ENCODE peak calls at places on chromosomes 12 and 14, in four cellular contexts. D is GM12891, F is K562, Q is GM12878. X is an unnamed sample.

GRCh38 chr14:69667938-69668336 is 56.5 kb downstream of the SUSD6 start:
- DNase-seq in D (no peak), F (no peak), Q (no peak), X (no peak)

GRCh38 chr12:68886636-68887572 is 46.1 kb downstream of the CPM start:
- DNase-seq in D (no peak), F (no peak), Q (no peak), X (no peak)

GRCh38 chr12:27595231-27595642 is 71.2 kb downstream of the PPFIBP1 start:
- DNase-seq in D (no peak), F (no peak), Q (no peak), X (no peak)

GRCh38 chr12:46046436-46046835 is 56.1 kb upstream of the SCAF11 start:
- DNase-seq in D (no peak), F (no peak), Q (no peak), X (no peak)

GRCh38 chr14:94547151-94547680 is 14.0 kb upstream of the SERPINA4 start:
- DNase-seq in D (no peak), F (no peak), Q (no peak), X (no peak)

GRCh38 chr12:120692524-120693033 is 5.6 kb downstream of the MLEC start:
- DNase-seq in D (no peak), F (no peak), Q (no peak), X (no peak)

GRCh38 chr12:45994736-45995135 is 4.4 kb upstream of the SCAF11 start:
- DNase-seq in D (no peak), F (no peak), Q (no peak), X (no peak)

GRCh38 chr12:84201976-84202375 is 710.6 kb downstream of the SLC6A15 start:
- DNase-seq in D (no peak), F (no peak), Q (no peak), X (no peak)

GRCh38 chr12:114628199-114628598 is 55.8 kb downstream of the TBX3 start:
- DNase-seq in D (no peak), F (no peak), Q (no peak), X (no peak)

GRCh38 chr12:121069206-121069605 is 30.2 kb upstream of the OASL start:
- DNase-seq in D (no peak), F (no peak), Q (no peak), X (no peak)

GRCh38 chr12:117188961-117189724 is 1.1 kb downstream of the FBXO21 start:
- DNase-seq in D (no peak), F (no peak), Q (no peak), X (no peak)

GRCh38 chr12:12837025-12837872 is 24.1 kb downstream of the DDX47 start:
- DNase-seq in D (peak), F (peak), Q (no peak), X (peak)

GRCh38 chr12:12839003-12839395 is 25.9 kb downstream of the DDX47 start:
- DNase-seq in D (no peak), F (no peak), Q (no peak), X (no peak)

GRCh38 chr12:12836571-12836970 is 23.4 kb downstream of the DDX47 start:
- DNase-seq in D (no peak), F (no peak), Q (no peak), X (no peak)

GRCh38 chr12:12840500-12840899 is 27.4 kb downstream of the DDX47 start:
- DNase-seq in D (no peak), F (no peak), Q (no peak), X (no peak)

DNA sequence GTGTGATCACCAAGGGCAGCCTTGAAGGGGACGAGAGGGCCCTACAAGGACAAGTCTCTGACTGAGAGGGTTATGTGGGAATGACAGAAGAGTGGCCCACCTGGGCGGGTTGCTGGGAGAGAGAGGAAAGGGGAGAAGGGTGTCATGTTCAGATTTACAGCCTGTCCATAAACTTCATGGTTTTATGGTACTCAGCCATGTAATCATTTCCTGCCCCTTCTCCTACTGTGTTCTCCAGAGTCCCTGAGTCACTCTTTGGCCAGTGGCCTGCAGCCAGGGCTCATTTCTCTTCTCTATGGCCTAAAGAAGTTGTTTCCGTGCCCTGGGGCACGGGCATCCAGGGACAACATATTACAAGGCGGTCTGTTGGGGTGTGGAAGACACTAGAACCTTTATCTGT is 26.7 kb downstream of the DDX47 start:
- DNase-seq in D (no peak), F (no peak), Q (no peak), X (no peak)
- TF ChIP-seq SPI1 in D (no peak), F (no peak), Q (no peak), X (no peak)

DNA sequence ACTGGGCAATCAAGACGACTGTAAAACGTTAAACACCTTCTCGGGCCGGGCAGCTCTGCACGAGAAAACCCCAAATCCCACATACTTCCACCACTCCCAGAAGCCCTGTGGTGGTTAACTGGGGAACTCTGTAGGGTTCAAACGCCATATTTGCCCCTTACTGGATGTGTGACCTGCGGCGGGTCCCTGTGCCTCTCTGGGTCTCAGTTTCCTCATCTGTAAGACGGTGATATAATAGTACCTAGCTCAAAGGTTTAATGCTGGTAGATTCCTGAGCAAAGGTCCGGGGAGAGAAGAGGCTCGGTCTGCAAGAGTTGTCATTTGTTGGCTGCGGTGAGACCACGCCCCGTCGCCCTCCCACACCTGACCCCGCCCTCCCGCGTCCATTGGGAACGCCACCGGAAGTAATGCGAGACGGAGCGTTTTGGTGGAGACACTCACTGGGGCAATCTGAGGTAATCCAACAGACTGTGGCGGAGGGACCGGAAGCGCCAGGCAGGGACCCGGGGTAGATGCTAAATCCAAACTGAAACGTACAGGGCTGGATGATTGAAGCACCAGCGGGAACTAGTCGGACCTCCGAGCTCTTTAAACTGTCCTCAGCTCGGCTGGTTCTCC is 661 bp upstream of the OGFOD2 start:
- DNase-seq in D (peak), F (peak), Q (peak), X (peak)
- TF ChIP-seq POLR2AphosphoS5 in D (no peak), F (peak), Q (no peak), X (peak)

GRCh38 chr12:86261606-86262005 is 5.4 kb upstream of the MGAT4C start:
- DNase-seq in D (no peak), F (no peak), Q (no peak), X (no peak)

GRCh38 chr12:86264451-86265328 is 8.5 kb upstream of the MGAT4C start:
- DNase-seq in D (no peak), F (no peak), Q (no peak), X (no peak)

GRCh38 chr12:86257173-86257572 is 982 bp upstream of the MGAT4C start:
- DNase-seq in D (no peak), F (no peak), Q (no peak), X (no peak)

GRCh38 chr12:86260183-86260582 is 4.0 kb upstream of the MGAT4C start:
- DNase-seq in D (no peak), F (no peak), Q (no peak), X (no peak)

GRCh38 chr12:86261142-86261541 is 5.0 kb upstream of the MGAT4C start:
- DNase-seq in D (no peak), F (no peak), Q (no peak), X (no peak)
- TF ChIP-seq SPI1 in D (no peak), F (no peak), Q (no peak), X (no peak)

DNA sequence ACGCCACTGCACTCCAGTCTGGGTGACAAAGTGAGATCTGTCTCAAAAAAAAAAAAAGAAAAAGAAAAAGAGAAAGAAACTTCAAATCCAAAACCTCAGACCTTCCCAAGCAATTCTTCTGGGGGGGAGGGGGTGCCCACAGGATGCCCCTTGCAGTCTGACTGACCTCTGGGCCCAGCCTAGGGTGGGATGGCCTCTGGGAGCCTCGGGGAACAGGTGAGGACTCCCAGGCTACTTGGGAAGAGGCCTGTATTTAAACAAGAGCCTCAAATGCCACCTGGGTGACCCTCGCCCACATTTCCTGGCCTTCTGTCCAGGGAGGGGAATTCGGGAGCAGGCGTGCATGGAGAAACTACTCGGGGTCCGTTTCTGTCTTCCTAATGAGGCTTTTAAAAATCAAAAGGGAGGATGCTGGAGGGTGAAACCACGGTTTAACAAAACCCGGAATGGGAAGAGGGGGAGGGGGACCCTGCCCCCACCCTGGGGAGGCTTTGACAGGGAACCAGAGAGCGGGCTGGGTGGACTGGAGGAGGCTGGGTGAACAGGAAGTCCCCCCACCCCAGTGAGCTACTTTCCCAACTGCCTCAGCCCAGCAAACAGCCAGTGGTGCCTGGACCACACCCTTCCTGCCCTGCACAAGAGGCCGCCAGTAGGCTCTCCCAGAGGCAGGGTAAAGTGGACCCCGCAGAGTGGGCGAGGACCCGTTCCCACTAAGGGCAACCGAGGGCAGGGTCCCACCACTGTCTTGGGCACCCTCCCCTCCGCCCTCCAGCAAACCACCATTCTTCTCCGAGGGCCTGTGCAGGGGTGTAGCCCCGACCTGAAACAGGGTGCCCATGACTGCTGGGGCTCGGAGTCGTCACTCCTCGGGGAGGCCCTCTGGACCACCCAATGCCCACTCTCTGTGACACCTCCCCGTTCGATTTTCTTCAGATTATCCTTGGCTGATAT is 1.5 kb upstream of the FBRSL1 start:
- DNase-seq in D (no peak), F (no peak), Q (no peak), X (peak)
- TF ChIP-seq POLR2AphosphoS5 in D (no peak), F (no peak), Q (no peak), X (peak)

DNA sequence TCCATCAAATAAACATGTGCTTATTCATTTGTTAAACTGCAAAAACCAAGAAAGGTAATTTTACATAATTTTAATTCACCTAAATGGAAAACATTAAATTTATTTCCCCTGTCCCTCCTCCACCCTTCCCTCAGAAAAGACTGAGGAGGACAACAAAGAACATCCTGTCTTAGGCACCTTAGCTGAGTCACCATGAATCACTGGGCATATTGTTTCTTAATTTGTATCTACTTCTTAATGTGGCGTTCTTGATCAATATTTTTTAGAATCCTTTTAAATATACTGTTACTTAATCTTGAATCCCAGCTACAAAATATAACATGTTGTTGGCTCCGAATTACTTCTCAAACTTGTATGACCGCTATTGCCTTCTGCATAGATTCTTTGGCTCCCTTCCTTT is 23.5 kb downstream of the SIX6 start:
- DNase-seq in D (no peak), F (no peak), Q (no peak), X (no peak)
- TF ChIP-seq SPI1 in D (no peak), F (no peak), Q (no peak), X (no peak)

DNA sequence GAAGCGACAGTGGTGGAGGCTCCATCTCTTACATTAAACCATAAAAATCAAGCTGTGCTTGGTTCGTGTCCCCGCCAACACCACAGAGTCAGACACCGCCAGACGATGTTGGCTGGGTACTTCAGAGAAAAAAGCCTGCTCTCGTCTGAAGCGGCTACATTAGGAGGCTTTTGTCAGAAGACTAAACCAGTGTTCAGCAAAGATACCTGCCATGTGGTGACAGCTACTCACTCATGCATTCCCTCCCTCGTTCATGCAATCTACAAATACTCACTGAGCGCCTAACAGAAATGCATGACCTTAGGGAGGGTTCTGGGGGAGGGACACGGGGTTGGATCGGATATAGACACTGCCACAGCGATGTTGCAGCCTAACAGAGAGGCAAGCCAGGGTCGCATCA is 253.8 kb downstream of the FOXN3 start:
- DNase-seq in D (no peak), F (peak), Q (no peak), X (no peak)
- TF ChIP-seq POLR2AphosphoS5 in D (no peak), F (no peak), Q (no peak), X (no peak)